ENCODE peak calls at places on chromosomes 3 and 15, in five cellular contexts. L, Z, I, D and G are unnamed samples.

GRCh38 chr15:71792521-71792920 is 17.8 kb upstream of the NR2E3 start:
- DNase-seq in D (peak; percentile 30), Z (peak; percentile 89), L (no peak), I (no peak), G (peak; percentile 51)

GRCh38 chr3:128052831-128053419 is 688 bp downstream of the SEC61A1 start:
- DNase-seq in L (no peak), I (no peak), Z (peak; percentile 46), D (no peak), G (no peak)

GRCh38 chr3:156892701-156893100 is 66.5 kb downstream of the LEKR1 start:
- DNase-seq in D (no peak), I (no peak), L (no peak), Z (peak; percentile 97), G (peak; percentile 81)

GRCh38 chr15:74784426-74784825 is 2.5 kb downstream of the CSK start:
- DNase-seq in D (no peak), I (no peak), Z (no peak), L (no peak), G (no peak)

GRCh38 chr3:14343338-14344112 is 58.9 kb upstream of the SLC6A6 start:
- DNase-seq in L (no peak), I (no peak), Z (peak; percentile 29), D (no peak), G (no peak)

GRCh38 chr3:159819676-159820075 is 169.0 kb upstream of the IL12A start:
- DNase-seq in I (no peak), L (no peak), Z (no peak), D (no peak), G (no peak)

GRCh38 chr3:161863775-161864174 is 367.2 kb downstream of the OTOL1 start:
- DNase-seq in L (no peak), I (no peak), D (no peak), Z (no peak), G (no peak)

GRCh38 chr3:107884719-107885460 is 205.9 kb downstream of the CD47 start:
- DNase-seq in L (no peak), I (no peak), D (peak; percentile 35), Z (peak; percentile 90), G (peak; percentile 73)

GRCh38 chr3:58584690-58585004 is 7.5 kb upstream of the FAM107A start:
- DNase-seq in L (no peak), D (no peak), Z (no peak), I (no peak), G (no peak)

GRCh38 chr3:168040624-168041208 is 55.0 kb downstream of the GOLIM4 start:
- DNase-seq in Z (peak; percentile 63), I (no peak), L (no peak), D (peak; percentile 74), G (peak; percentile 58)

GRCh38 chr3:106263556-106263955 is 394.7 kb upstream of the CBLB start:
- DNase-seq in I (no peak), L (no peak), Z (no peak), D (no peak), G (no peak)